ENCODE peak calls at places on chromosomes 7 and 10, in four cellular contexts. E, Q, O and G are unnamed samples.

GRCh38 chr10:124109261-124109660 is 15.9 kb upstream of the CHST15 start:
- DNase-seq in Q (no peak), O (no peak), E (no peak), G (no peak)

GRCh38 chr10:58028597-58029366 is 238.9 kb downstream of the IPMK start:
- DNase-seq in O (no peak), E (peak), Q (no peak), G (peak)

GRCh38 chr10:119759832-119760231 is 34.0 kb downstream of the INPP5F start:
- DNase-seq in E (peak), O (no peak), Q (no peak), G (no peak)

GRCh38 chr7:144824360-144824759 is 11.5 kb downstream of the TPK1 start:
- DNase-seq in Q (no peak), O (no peak), E (peak), G (peak)

GRCh38 chr10:127881262-127881661 is 11.5 kb downstream of the CLRN3 start:
- DNase-seq in E (no peak), O (no peak), Q (no peak), G (no peak)

GRCh38 chr10:76231258-76231934 is 800.0 kb downstream of the LRMDA start:
- DNase-seq in E (no peak), O (peak), Q (no peak), G (no peak)

GRCh38 chr7:104983620-104984539 is 30.1 kb upstream of the KMT2E start:
- DNase-seq in Q (peak), O (peak), E (peak), G (peak)

GRCh38 chr7:38374507-38374906 is 101.1 kb upstream of the TARP start:
- DNase-seq in E (peak), Q (peak), O (peak), G (peak)

GRCh38 chr7:142345817-142346216 is 88.0 kb upstream of the PRSS58 start:
- DNase-seq in E (no peak), Q (no peak), O (no peak), G (no peak)

GRCh38 chr10:86330778-86331763 is 35.5 kb downstream of the GRID1 start:
- DNase-seq in E (no peak), O (no peak), Q (no peak), G (no peak)

GRCh38 chr7:117072620-117073118 is 119.4 kb downstream of the ST7 start:
- DNase-seq in E (peak), Q (peak), O (no peak), G (peak)

GRCh38 chr10:21524131-21524525 is 1.4 kb downstream of the SKIDA1 start:
- DNase-seq in Q (no peak), O (no peak), E (no peak), G (no peak)

GRCh38 chr10:21521910-21522533 is 3.5 kb downstream of the SKIDA1 start:
- DNase-seq in Q (no peak), O (no peak), E (no peak), G (no peak)

GRCh38 chr10:21524526-21525366 is 736 bp downstream of the SKIDA1 start:
- DNase-seq in Q (no peak), E (peak), O (peak), G (peak)

GRCh38 chr10:21523557-21524008 is 1.9 kb downstream of the SKIDA1 start:
- DNase-seq in Q (peak), E (peak), O (no peak), G (no peak)

GRCh38 chr10:21523007-21523406 is 2.5 kb downstream of the SKIDA1 start:
- DNase-seq in E (no peak), Q (no peak), O (peak), G (no peak)
- TF ChIP-seq CTCF in E (no peak), Q (no peak), O (peak), G (no peak)

GRCh38 chr10:33332183-33333031 is 2.1 kb downstream of the NRP1 start:
- DNase-seq in O (no peak), E (peak), Q (no peak), G (peak)
- H3K4me3 ChIP-seq in O (peak), E (peak), Q (peak), G (peak)

DNA sequence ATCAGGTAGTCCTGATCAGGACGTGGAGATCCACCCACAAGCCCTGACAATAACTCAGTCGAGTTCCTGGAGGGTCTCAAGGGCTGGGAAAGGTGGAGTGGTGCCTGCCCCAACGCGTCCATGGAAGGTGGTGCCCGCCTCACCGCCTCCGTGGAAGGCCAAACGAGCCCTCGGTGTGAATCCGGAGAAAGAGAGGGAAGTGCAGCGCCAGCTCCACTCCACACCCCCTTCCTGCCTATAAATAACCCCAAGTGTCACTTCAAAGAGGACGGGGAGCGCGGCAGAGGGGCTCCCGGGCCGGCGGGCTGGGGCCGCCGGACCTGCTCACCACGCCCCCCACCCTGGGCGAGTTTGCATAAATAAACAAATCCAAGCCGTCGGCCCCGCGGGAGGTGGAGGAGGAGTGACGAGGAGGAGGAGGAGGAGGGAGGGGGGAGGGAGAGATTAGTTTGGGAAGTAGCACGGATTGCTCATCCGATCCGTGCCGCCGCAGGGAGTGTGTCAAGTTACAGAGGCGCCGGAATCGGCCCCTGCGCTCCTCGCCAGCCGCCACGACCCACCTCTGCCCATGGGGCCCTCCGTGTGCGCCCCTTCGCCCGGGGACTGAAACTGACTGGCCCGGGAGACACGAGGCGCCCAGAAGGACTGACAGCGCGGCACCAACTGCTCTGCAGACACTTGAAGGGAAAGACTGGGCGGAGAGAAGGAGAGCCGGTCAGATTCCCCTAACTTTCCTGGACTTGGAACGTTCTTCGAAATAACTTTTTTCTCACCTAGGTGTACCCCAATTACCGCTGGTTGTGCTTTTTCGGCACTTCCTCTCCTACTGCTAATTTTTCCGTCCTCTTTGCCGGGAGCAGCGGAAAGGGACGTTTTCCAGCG is at the start of gene COL13A1:
- DNase-seq in O (peak), Q (peak), E (peak), G (peak)
- TF ChIP-seq CTCF in O (no peak), Q (no peak), E (no peak), G (no peak)

GRCh38 chr10:87751274-87751673 is 66.8 kb downstream of the ATAD1 start:
- DNase-seq in E (no peak), Q (no peak), O (no peak), G (no peak)
- H3K4me3 ChIP-seq in E (no peak), Q (no peak), O (no peak), G (no peak)

GRCh38 chr10:69936091-69936490 is 116.6 kb upstream of the MACROH2A2 start:
- DNase-seq in Q (no peak), O (peak), E (no peak), G (no peak)
- TF ChIP-seq CTCF in Q (no peak), O (peak), E (peak), G (peak)